ENCODE peak calls at places on chromosomes 7 and 10, in ten cellular contexts. One of them, this sample, is unnamed.

GRCh38 chr10:133235265-133235664 is 2.4 kb upstream of the VENTX start:
- DNase-seq in uterus: no peak
- DNase-seq in kidney: peak
- DNase-seq in Panc1: no peak
- DNase-seq in heart left ventricle: no peak
- DNase-seq in HepG2: no peak
- DNase-seq in ovary: no peak
- DNase-seq in testis: no peak
- DNase-seq in HAP-1: no peak
- DNase-seq in fibroblast of the aortic adventitia: no peak
- DNase-seq in this sample: peak

GRCh38 chr10:70775679-70776454 is 9.3 kb downstream of the TBATA start:
- DNase-seq in heart left ventricle: peak
- DNase-seq in HepG2: no peak
- DNase-seq in kidney: peak
- DNase-seq in testis: peak
- DNase-seq in HAP-1: no peak
- DNase-seq in ovary: no peak
- DNase-seq in fibroblast of the aortic adventitia: no peak
- DNase-seq in Panc1: no peak
- DNase-seq in uterus: no peak
- DNase-seq in this sample: no peak

GRCh38 chr7:30225863-30226361 is 58.5 kb upstream of the ZNRF2 start:
- DNase-seq in HAP-1: no peak
- DNase-seq in uterus: peak
- DNase-seq in testis: peak
- DNase-seq in kidney: peak
- DNase-seq in Panc1: no peak
- DNase-seq in HepG2: no peak
- DNase-seq in heart left ventricle: peak
- DNase-seq in fibroblast of the aortic adventitia: peak
- DNase-seq in ovary: peak
- DNase-seq in this sample: peak

GRCh38 chr7:129457101-129457500 is 22.9 kb downstream of the STRIP2 start:
- DNase-seq in Panc1: no peak
- DNase-seq in uterus: no peak
- DNase-seq in heart left ventricle: no peak
- DNase-seq in testis: no peak
- DNase-seq in ovary: no peak
- DNase-seq in HAP-1: no peak
- DNase-seq in fibroblast of the aortic adventitia: no peak
- DNase-seq in HepG2: no peak
- DNase-seq in kidney: no peak
- DNase-seq in this sample: no peak

GRCh38 chr7:15836041-15836440 is 149.6 kb upstream of the MEOX2 start:
- DNase-seq in uterus: no peak
- DNase-seq in fibroblast of the aortic adventitia: peak
- DNase-seq in ovary: no peak
- DNase-seq in heart left ventricle: no peak
- DNase-seq in testis: no peak
- DNase-seq in Panc1: no peak
- DNase-seq in kidney: no peak
- DNase-seq in HAP-1: no peak
- DNase-seq in HepG2: no peak
- DNase-seq in this sample: no peak

GRCh38 chr10:30493609-30494530 is 59.9 kb downstream of the MAP3K8 start:
- DNase-seq in HAP-1: no peak
- DNase-seq in uterus: peak
- DNase-seq in Panc1: no peak
- DNase-seq in ovary: peak
- DNase-seq in heart left ventricle: no peak
- DNase-seq in testis: peak
- DNase-seq in fibroblast of the aortic adventitia: peak
- DNase-seq in HepG2: peak
- DNase-seq in kidney: no peak
- DNase-seq in this sample: peak

GRCh38 chr7:36310897-36311296 is 78.8 kb upstream of the ANLN start:
- DNase-seq in heart left ventricle: no peak
- DNase-seq in testis: no peak
- DNase-seq in Panc1: no peak
- DNase-seq in ovary: no peak
- DNase-seq in fibroblast of the aortic adventitia: no peak
- DNase-seq in kidney: no peak
- DNase-seq in HAP-1: no peak
- DNase-seq in HepG2: no peak
- DNase-seq in uterus: no peak
- DNase-seq in this sample: no peak

GRCh38 chr7:28686418-28686800 is 271.7 kb downstream of the TRIL start:
- DNase-seq in Panc1: peak
- DNase-seq in testis: no peak
- DNase-seq in heart left ventricle: no peak
- DNase-seq in kidney: no peak
- DNase-seq in ovary: peak
- DNase-seq in HAP-1: no peak
- DNase-seq in uterus: peak
- DNase-seq in HepG2: no peak
- DNase-seq in fibroblast of the aortic adventitia: peak
- DNase-seq in this sample: no peak

GRCh38 chr10:49734676-49735075 is 27.4 kb downstream of the OGDHL start:
- DNase-seq in ovary: no peak
- DNase-seq in HAP-1: no peak
- DNase-seq in Panc1: no peak
- DNase-seq in uterus: no peak
- DNase-seq in kidney: no peak
- DNase-seq in testis: no peak
- DNase-seq in HepG2: no peak
- DNase-seq in heart left ventricle: no peak
- DNase-seq in fibroblast of the aortic adventitia: no peak
- DNase-seq in this sample: no peak

GRCh38 chr10:21195149-21195731 is 298.1 kb upstream of the NEBL start:
- DNase-seq in testis: no peak
- DNase-seq in uterus: no peak
- DNase-seq in kidney: no peak
- DNase-seq in fibroblast of the aortic adventitia: no peak
- DNase-seq in HepG2: no peak
- DNase-seq in heart left ventricle: no peak
- DNase-seq in HAP-1: no peak
- DNase-seq in Panc1: no peak
- DNase-seq in ovary: no peak
- DNase-seq in this sample: no peak

GRCh38 chr7:6532516-6532915 is 18.7 kb downstream of the GRID2IP start:
- DNase-seq in uterus: no peak
- DNase-seq in heart left ventricle: no peak
- DNase-seq in fibroblast of the aortic adventitia: no peak
- DNase-seq in kidney: no peak
- DNase-seq in testis: no peak
- DNase-seq in HAP-1: no peak
- DNase-seq in ovary: no peak
- DNase-seq in Panc1: no peak
- DNase-seq in HepG2: no peak
- DNase-seq in this sample: no peak

GRCh38 chr7:96709381-96710228 is at the start of gene SEM1:
- DNase-seq in HepG2: peak
- DNase-seq in fibroblast of the aortic adventitia: peak
- DNase-seq in HAP-1: peak
- DNase-seq in kidney: peak
- DNase-seq in uterus: peak
- DNase-seq in heart left ventricle: peak
- DNase-seq in Panc1: peak
- DNase-seq in ovary: peak
- DNase-seq in testis: peak
- DNase-seq in this sample: peak

GRCh38 chr10:58781873-58782488 is 269.3 kb downstream of the BICC1 start:
- DNase-seq in ovary: no peak
- DNase-seq in HepG2: peak
- DNase-seq in testis: no peak
- DNase-seq in kidney: no peak
- DNase-seq in HAP-1: peak
- DNase-seq in Panc1: peak
- DNase-seq in uterus: no peak
- DNase-seq in fibroblast of the aortic adventitia: peak
- DNase-seq in heart left ventricle: no peak
- DNase-seq in this sample: no peak

GRCh38 chr10:128086003-128086863 is 40.0 kb downstream of the MKI67 start:
- DNase-seq in HepG2: no peak
- DNase-seq in kidney: no peak
- DNase-seq in testis: no peak
- DNase-seq in Panc1: no peak
- DNase-seq in ovary: no peak
- DNase-seq in fibroblast of the aortic adventitia: no peak
- DNase-seq in HAP-1: no peak
- DNase-seq in heart left ventricle: no peak
- DNase-seq in uterus: no peak
- DNase-seq in this sample: peak

GRCh38 chr7:127347567-127348246 is 44.8 kb downstream of the ZNF800 start:
- DNase-seq in testis: peak
- DNase-seq in ovary: peak
- DNase-seq in heart left ventricle: peak
- DNase-seq in uterus: peak
- DNase-seq in HAP-1: peak
- DNase-seq in kidney: peak
- DNase-seq in fibroblast of the aortic adventitia: peak
- DNase-seq in HepG2: peak
- DNase-seq in Panc1: peak
- DNase-seq in this sample: peak

GRCh38 chr7:127350586-127350985 is 41.9 kb downstream of the ZNF800 start:
- DNase-seq in HAP-1: no peak
- DNase-seq in uterus: no peak
- DNase-seq in Panc1: no peak
- DNase-seq in HepG2: no peak
- DNase-seq in kidney: no peak
- DNase-seq in fibroblast of the aortic adventitia: no peak
- DNase-seq in testis: no peak
- DNase-seq in ovary: no peak
- DNase-seq in heart left ventricle: no peak
- DNase-seq in this sample: no peak

GRCh38 chr7:127348247-127348631 is 44.3 kb downstream of the ZNF800 start:
- DNase-seq in uterus: no peak
- DNase-seq in Panc1: no peak
- DNase-seq in kidney: no peak
- DNase-seq in HepG2: no peak
- DNase-seq in HAP-1: no peak
- DNase-seq in heart left ventricle: no peak
- DNase-seq in fibroblast of the aortic adventitia: peak
- DNase-seq in ovary: no peak
- DNase-seq in testis: no peak
- DNase-seq in this sample: no peak

GRCh38 chr7:127346575-127347256 is 45.8 kb downstream of the ZNF800 start:
- DNase-seq in heart left ventricle: no peak
- DNase-seq in fibroblast of the aortic adventitia: no peak
- DNase-seq in HepG2: no peak
- DNase-seq in kidney: no peak
- DNase-seq in HAP-1: no peak
- DNase-seq in ovary: no peak
- DNase-seq in Panc1: no peak
- DNase-seq in testis: no peak
- DNase-seq in uterus: no peak
- DNase-seq in this sample: no peak

DNA sequence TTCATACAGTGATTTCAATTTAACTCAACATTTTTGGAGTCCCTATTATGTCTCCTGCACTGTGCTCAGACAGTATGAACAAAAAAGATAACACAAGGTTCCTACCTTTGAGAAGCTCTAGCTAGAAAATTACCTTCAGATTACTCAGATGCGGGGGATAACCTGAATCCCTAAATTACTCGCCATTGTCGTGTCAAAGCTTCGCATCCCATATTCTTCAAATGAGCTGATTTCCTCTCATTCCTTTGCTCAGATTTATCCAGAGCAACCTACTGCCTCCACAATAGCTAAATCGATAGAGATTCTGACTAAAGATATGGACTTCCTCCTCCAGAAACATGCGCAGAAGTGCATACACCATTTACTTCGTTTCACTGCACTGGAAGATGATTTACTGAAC is 42.6 kb downstream of the ZNF800 start:
- DNase-seq in testis: no peak
- DNase-seq in fibroblast of the aortic adventitia: no peak
- DNase-seq in ovary: no peak
- DNase-seq in HAP-1: no peak
- DNase-seq in heart left ventricle: no peak
- DNase-seq in Panc1: no peak
- DNase-seq in HepG2: no peak
- DNase-seq in uterus: no peak
- DNase-seq in kidney: no peak
- DNase-seq in this sample: no peak
- H3K4me3 ChIP-seq in testis: no peak
- H3K4me3 ChIP-seq in fibroblast of the aortic adventitia: no peak
- H3K4me3 ChIP-seq in ovary: no peak
- H3K4me3 ChIP-seq in HAP-1: no peak
- H3K4me3 ChIP-seq in heart left ventricle: no peak
- H3K4me3 ChIP-seq in Panc1: no peak
- H3K4me3 ChIP-seq in HepG2: no peak
- H3K4me3 ChIP-seq in uterus: no peak
- H3K4me3 ChIP-seq in kidney: no peak
- H3K4me3 ChIP-seq in this sample: no peak

GRCh38 chr7:2864204-2864985 is 20.3 kb upstream of the GNA12 start:
- DNase-seq in uterus: no peak
- DNase-seq in HAP-1: no peak
- DNase-seq in Panc1: no peak
- DNase-seq in heart left ventricle: no peak
- DNase-seq in testis: no peak
- DNase-seq in HepG2: peak
- DNase-seq in kidney: no peak
- DNase-seq in ovary: no peak
- DNase-seq in fibroblast of the aortic adventitia: no peak
- DNase-seq in this sample: no peak
- H3K4me3 ChIP-seq in uterus: no peak
- H3K4me3 ChIP-seq in HAP-1: no peak
- H3K4me3 ChIP-seq in Panc1: no peak
- H3K4me3 ChIP-seq in heart left ventricle: no peak
- H3K4me3 ChIP-seq in testis: no peak
- H3K4me3 ChIP-seq in HepG2: peak
- H3K4me3 ChIP-seq in kidney: no peak
- H3K4me3 ChIP-seq in ovary: no peak
- H3K4me3 ChIP-seq in fibroblast of the aortic adventitia: peak
- H3K4me3 ChIP-seq in this sample: no peak

DNA sequence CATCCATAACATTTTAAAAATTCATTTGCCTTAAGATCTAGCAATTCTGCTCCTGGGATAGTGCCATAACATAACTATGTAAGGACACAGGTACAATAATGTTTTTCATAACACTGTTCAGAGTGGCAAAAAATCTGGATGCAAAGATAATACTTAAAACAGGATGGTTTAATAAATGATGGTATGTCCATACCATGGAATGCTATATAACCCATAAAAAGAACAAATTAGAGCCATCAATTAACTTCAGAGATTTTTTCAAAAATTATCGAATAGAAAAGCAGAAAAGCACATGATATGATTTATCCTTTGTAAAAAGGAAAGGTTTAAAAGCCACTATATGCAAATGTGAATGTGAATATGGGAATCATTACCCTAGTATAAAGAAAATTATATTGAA is 193.4 kb upstream of the LRRN3 start:
- DNase-seq in kidney: no peak
- DNase-seq in testis: no peak
- DNase-seq in HepG2: no peak
- DNase-seq in HAP-1: no peak
- DNase-seq in ovary: no peak
- DNase-seq in uterus: no peak
- DNase-seq in Panc1: no peak
- DNase-seq in heart left ventricle: no peak
- DNase-seq in fibroblast of the aortic adventitia: no peak
- DNase-seq in this sample: no peak
- H3K4me3 ChIP-seq in kidney: no peak
- H3K4me3 ChIP-seq in testis: no peak
- H3K4me3 ChIP-seq in HepG2: no peak
- H3K4me3 ChIP-seq in HAP-1: no peak
- H3K4me3 ChIP-seq in ovary: no peak
- H3K4me3 ChIP-seq in uterus: no peak
- H3K4me3 ChIP-seq in Panc1: no peak
- H3K4me3 ChIP-seq in heart left ventricle: no peak
- H3K4me3 ChIP-seq in fibroblast of the aortic adventitia: no peak
- H3K4me3 ChIP-seq in this sample: no peak

GRCh38 chr10:3040069-3040468 is 27.3 kb upstream of the PFKP start:
- DNase-seq in uterus: no peak
- DNase-seq in kidney: no peak
- DNase-seq in ovary: no peak
- DNase-seq in HAP-1: no peak
- DNase-seq in HepG2: no peak
- DNase-seq in fibroblast of the aortic adventitia: no peak
- DNase-seq in Panc1: no peak
- DNase-seq in testis: no peak
- DNase-seq in heart left ventricle: no peak
- DNase-seq in this sample: no peak
- H3K4me3 ChIP-seq in uterus: no peak
- H3K4me3 ChIP-seq in kidney: no peak
- H3K4me3 ChIP-seq in ovary: no peak
- H3K4me3 ChIP-seq in HAP-1: no peak
- H3K4me3 ChIP-seq in HepG2: no peak
- H3K4me3 ChIP-seq in fibroblast of the aortic adventitia: no peak
- H3K4me3 ChIP-seq in Panc1: no peak
- H3K4me3 ChIP-seq in testis: no peak
- H3K4me3 ChIP-seq in heart left ventricle: no peak
- H3K4me3 ChIP-seq in this sample: no peak

This sample was measured in upper lobe of right lung.